ENCODE peak calls at places on chromosomes 5 and 9, in nine cellular contexts. C is SW480, S is AG09319, N is IMR-90, D is mucosa of gallbladder, H is A172, Y is T-cell, E is myocyte, F is T-helper 1 cell. R is an unnamed sample.

GRCh38 chr5:140801494-140801841 is 611 bp downstream of the PCDHA3 start:
- DNase-seq in Y (no peak), D (no peak), E (peak), C (no peak), N (no peak), F (no peak), H (peak), S (no peak), R (no peak)

GRCh38 chr5:51651889-51652288 is 268.6 kb downstream of the ISL1 start:
- DNase-seq in H (no peak), C (no peak), F (no peak), Y (no peak), E (no peak), S (no peak), D (no peak), N (no peak), R (no peak)

GRCh38 chr9:81890104-81890503 is 38.1 kb upstream of the SPATA31D4 start:
- DNase-seq in F (no peak), Y (no peak), N (no peak), E (no peak), S (no peak), C (no peak), D (no peak), H (no peak), R (no peak)

GRCh38 chr5:120516799-120517198 is 52.7 kb downstream of the PRR16 start:
- DNase-seq in F (no peak), E (peak), H (peak), N (peak), D (no peak), S (no peak), Y (no peak), C (no peak), R (no peak)

GRCh38 chr5:111603446-111603827 is 91.1 kb upstream of the STARD4 start:
- DNase-seq in F (no peak), S (no peak), N (peak), Y (no peak), D (no peak), H (peak), C (no peak), E (no peak), R (no peak)

GRCh38 chr5:42940853-42941252 is 99.3 kb downstream of the ANXA2R start:
- DNase-seq in D (no peak), N (no peak), F (no peak), H (no peak), Y (no peak), C (no peak), E (no peak), S (no peak), R (no peak)

GRCh38 chr5:57665146-57665936 is 182.7 kb upstream of the ACTBL2 start:
- DNase-seq in S (no peak), C (no peak), H (no peak), N (peak), Y (no peak), E (no peak), F (no peak), D (no peak), R (no peak)

GRCh38 chr9:122122903-122123632 is 30.0 kb upstream of the TTLL11 start:
- DNase-seq in F (peak), Y (peak), C (peak), H (peak), N (peak), S (peak), E (peak), D (peak), R (peak)

GRCh38 chr9:35516481-35516880 is 26.6 kb downstream of the RUSC2 start:
- DNase-seq in Y (no peak), C (peak), D (no peak), H (peak), N (peak), E (peak), S (no peak), F (no peak), R (no peak)

GRCh38 chr9:93188426-93189368 is 4.8 kb downstream of the WNK2 start:
- DNase-seq in N (no peak), S (no peak), C (no peak), E (no peak), F (no peak), H (no peak), D (no peak), Y (no peak), R (no peak)

GRCh38 chr9:93193373-93193725 is 9.4 kb downstream of the WNK2 start:
- DNase-seq in E (no peak), Y (no peak), N (no peak), S (no peak), D (peak), C (no peak), H (no peak), F (no peak), R (peak)

GRCh38 chr5:121725450-121725849 is 126.2 kb upstream of the FTMT start:
- DNase-seq in C (no peak), F (no peak), D (no peak), Y (no peak), H (no peak), S (no peak), N (no peak), E (no peak), R (no peak)

GRCh38 chr5:108531367-108532211 is 149.7 kb upstream of the FBXL17 start:
- DNase-seq in F (no peak), E (no peak), D (no peak), H (no peak), C (no peak), S (no peak), Y (no peak), N (peak), R (peak)